ENCODE peak calls at places on chromosomes 12 and 14, in nine cellular contexts. F, A, P, T, H, M, U, S and G are unnamed samples.

GRCh38 chr12:95593266-95593871 is 42.1 kb upstream of the USP44 start:
- DNase-seq in F (no peak), P (no peak), M (no peak), A (peak; percentile 60), S (peak; percentile 68), U (no peak), T (no peak), H (no peak), G (no peak)

GRCh38 chr12:66321433-66321832 is 19.1 kb downstream of the HELB start:
- DNase-seq in U (no peak), T (no peak), H (no peak), F (no peak), A (no peak), M (no peak), P (no peak), S (no peak), G (no peak)

GRCh38 chr12:128969480-128970055 is 116.3 kb downstream of the GLT1D1 start:
- DNase-seq in U (peak; percentile 29), F (peak; percentile 75), P (peak; percentile 44), T (peak; percentile 29), S (no peak), H (no peak), M (peak; percentile 67), A (peak; percentile 47), G (no peak)

GRCh38 chr14:94685681-94686485 is 73.7 kb downstream of the SERPINA3 start:
- DNase-seq in P (no peak), H (no peak), A (no peak), F (no peak), T (no peak), U (no peak), S (no peak), M (no peak), G (no peak)

GRCh38 chr12:7374423-7375144 is 69.4 kb downstream of the CD163L1 start:
- DNase-seq in F (peak; percentile 83), M (peak; percentile 44), U (peak; percentile 19), P (no peak), S (peak; percentile 41), H (no peak), A (peak; percentile 60), T (peak; percentile 9), G (peak; percentile 31)

GRCh38 chr12:10722905-10723866 is at the start of gene YBX3:
- DNase-seq in A (peak; percentile 88), H (peak; percentile 35), M (peak; percentile 93), F (no peak), S (peak; percentile 95), P (peak; percentile 44), U (peak; percentile 65), T (peak; percentile 63), G (no peak)

GRCh38 chr14:37340353-37340752 is 142.6 kb downstream of the MIPOL1 start:
- DNase-seq in T (no peak), P (no peak), F (peak; percentile 52), S (no peak), H (no peak), M (no peak), A (peak; percentile 28), U (no peak), G (no peak)

GRCh38 chr14:78010688-78011087 is 159.5 kb upstream of the NRXN3 start:
- DNase-seq in S (no peak), H (no peak), T (no peak), F (no peak), A (no peak), M (no peak), P (no peak), U (no peak), G (no peak)

GRCh38 chr14:71675126-71675901 is 256.9 kb upstream of the RGS6 start:
- DNase-seq in T (no peak), U (no peak), F (no peak), M (peak; percentile 13), S (no peak), H (no peak), P (no peak), A (no peak), G (no peak)

GRCh38 chr12:5584776-5585560 is 153.1 kb downstream of the NTF3 start:
- DNase-seq in S (no peak), F (no peak), U (no peak), P (no peak), H (no peak), T (no peak), A (no peak), M (no peak), G (peak; percentile 52)

GRCh38 chr14:56899829-56900228 is 89.5 kb upstream of the OTX2 start:
- DNase-seq in M (peak; percentile 34), S (no peak), T (no peak), U (no peak), H (no peak), F (no peak), A (no peak), P (no peak), G (no peak)

GRCh38 chr12:64600164-64600561 is 10.1 kb upstream of the RASSF3 start:
- DNase-seq in F (no peak), S (no peak), H (no peak), M (no peak), A (no peak), U (no peak), T (no peak), P (no peak), G (no peak)

GRCh38 chr14:37133284-37133913 is 39.0 kb downstream of the SLC25A21 start:
- DNase-seq in H (no peak), M (no peak), S (no peak), A (no peak), U (no peak), P (no peak), F (no peak), T (no peak), G (no peak)

GRCh38 chr14:54085137-54085810 is 128.6 kb upstream of the BMP4 start:
- DNase-seq in H (no peak), F (no peak), P (no peak), M (no peak), T (no peak), S (no peak), A (no peak), U (no peak), G (no peak)

GRCh38 chr12:56571131-56571530 is 49.5 kb downstream of the RBMS2 start:
- DNase-seq in P (no peak), M (peak; percentile 4), U (no peak), T (no peak), A (no peak), H (no peak), S (no peak), F (peak; percentile 7), G (no peak)

GRCh38 chr14:37034410-37035285 is 137.8 kb downstream of the SLC25A21 start:
- DNase-seq in S (no peak), F (no peak), T (no peak), A (no peak), H (no peak), M (no peak), P (no peak), U (no peak), G (no peak)

GRCh38 chr12:65086236-65086635 is 34.9 kb downstream of the WIF1 start:
- DNase-seq in F (no peak), P (no peak), A (no peak), U (no peak), S (no peak), H (no peak), M (no peak), T (no peak), G (no peak)

GRCh38 chr14:58808828-58809227 is 171.1 kb downstream of the DACT1 start:
- DNase-seq in A (peak; percentile 55), P (no peak), T (no peak), H (no peak), M (no peak), U (no peak), S (no peak), F (no peak), G (peak; percentile 33)

GRCh38 chr12:67457799-67458680 is 188.9 kb downstream of the CAND1 start:
- DNase-seq in H (no peak), P (no peak), S (no peak), F (peak; percentile 72), M (no peak), T (no peak), A (peak; percentile 12), U (no peak), G (no peak)

GRCh38 chr14:68627868-68628604 is 164.8 kb downstream of the ZFP36L1 start:
- DNase-seq in T (peak; percentile 57), F (peak; percentile 49), P (peak; percentile 68), H (peak; percentile 38), M (no peak), S (no peak), U (no peak), A (no peak), G (no peak)

GRCh38 chr14:27739657-27740156 is 1026.9 kb upstream of the FOXG1 start:
- DNase-seq in U (no peak), S (no peak), T (no peak), M (no peak), F (no peak), P (no peak), H (no peak), A (no peak), G (no peak)

GRCh38 chr14:65456247-65456646 is 43.7 kb downstream of the FUT8 start:
- DNase-seq in H (no peak), F (no peak), S (no peak), P (no peak), T (no peak), M (no peak), A (no peak), U (no peak), G (no peak)

GRCh38 chr14:23434488-23435219 is 806 bp downstream of the MYH7 start:
- DNase-seq in A (no peak), P (no peak), M (no peak), F (no peak), H (no peak), S (no peak), T (no peak), U (no peak), G (no peak)

GRCh38 chr14:75196468-75196867 is 20.1 kb upstream of the TMED10 start:
- DNase-seq in H (no peak), U (no peak), M (no peak), F (no peak), P (no peak), A (no peak), T (no peak), S (no peak), G (no peak)

GRCh38 chr14:105173145-105173544 is 4.6 kb upstream of the JAG2 start:
- DNase-seq in A (no peak), P (no peak), F (no peak), U (no peak), M (no peak), S (no peak), T (no peak), H (no peak), G (no peak)

GRCh38 chr14:102565331-102565887 is 27.0 kb upstream of the RCOR1 start:
- DNase-seq in S (no peak), M (no peak), T (no peak), A (no peak), F (peak; percentile 57), H (no peak), U (no peak), P (no peak), G (no peak)

GRCh38 chr12:109772622-109773321 is 59.1 kb downstream of the FAM222A start:
- DNase-seq in H (no peak), M (no peak), T (no peak), U (no peak), P (no peak), F (no peak), A (no peak), S (peak; percentile 30), G (no peak)

GRCh38 chr14:73438993-73439392 is 19.4 kb downstream of the NUMB start:
- DNase-seq in S (no peak), H (no peak), U (no peak), A (no peak), F (no peak), M (no peak), T (no peak), P (no peak), G (no peak)

GRCh38 chr12:39036060-39036459 is 130.7 kb upstream of the CPNE8 start:
- DNase-seq in P (no peak), A (no peak), M (no peak), U (no peak), S (no peak), T (no peak), F (no peak), H (no peak), G (no peak)

GRCh38 chr12:107515446-107515958 is 170.1 kb upstream of the PWP1 start:
- DNase-seq in F (no peak), U (peak; percentile 87), S (peak; percentile 75), M (no peak), T (peak; percentile 20), A (peak; percentile 89), P (no peak), H (no peak), G (peak; percentile 42)

GRCh38 chr12:128813392-128813791 is 10.4 kb downstream of the SLC15A4 start:
- DNase-seq in U (no peak), F (no peak), M (no peak), H (no peak), S (peak; percentile 58), A (no peak), T (no peak), P (no peak), G (no peak)